ENCODE peak calls at places on chromosomes 11 and 22, in seven cellular contexts. K is astrocyte of the cerebellum; L is mammary epithelial cell; V is astrocyte of the spinal cord; A is stimulated activated CD4-positive, alpha-beta T cell treated with anti-CD3 and anti-CD28 coated beads, Interleukin-2, amount 100 ng/mL, for 48 hours; D is endodermal cell; E is cardiac fibroblast. O is an unnamed sample.

GRCh38 chr22:47065756-47066615 is 303.5 kb downstream of the TBC1D22A start:
- DNase-seq in K (no peak), E (peak; percentile 84), A (no peak), L (no peak), D (peak; percentile 26), V (no peak), O (no peak)

GRCh38 chr11:95338430-95338991 is 107.5 kb upstream of the SESN3 start:
- DNase-seq in L (no peak), A (no peak), V (peak; percentile 75), D (no peak), K (peak; percentile 87), E (peak; percentile 62), O (peak; percentile 57)

GRCh38 chr11:110984147-110984546 is 261.4 kb upstream of the POU2AF2 start:
- DNase-seq in L (peak; percentile 60), K (peak; percentile 78), A (no peak), E (peak; percentile 75), D (no peak), V (peak; percentile 86), O (no peak)

GRCh38 chr22:46803031-46803880 is 40.8 kb downstream of the TBC1D22A start:
- DNase-seq in L (peak; percentile 23), K (no peak), E (peak; percentile 36), V (no peak), A (peak; percentile 71), D (peak; percentile 90), O (no peak)

GRCh38 chr11:9616858-9617257 is 43.4 kb downstream of the WEE1 start:
- DNase-seq in V (no peak), A (no peak), L (no peak), K (no peak), D (no peak), E (peak; percentile 35), O (no peak)

GRCh38 chr11:15616130-15617105 is 501.7 kb downstream of the INSC start:
- DNase-seq in L (no peak), D (no peak), E (no peak), A (no peak), V (no peak), K (no peak), O (no peak)

GRCh38 chr11:65210748-65211147 is 29.0 kb downstream of the CAPN1 start:
- DNase-seq in E (no peak), V (no peak), D (peak; percentile 31), K (no peak), A (no peak), L (no peak), O (no peak)

GRCh38 chr11:123653997-123654565 is 343 bp downstream of the SCN3B start:
- DNase-seq in K (no peak), V (peak; percentile 42), A (peak; percentile 16), D (peak; percentile 89), L (peak; percentile 52), E (peak; percentile 44), O (no peak)

GRCh38 chr22:44074286-44074984 is 50.3 kb downstream of the PARVB start:
- DNase-seq in K (no peak), D (no peak), L (no peak), E (no peak), V (no peak), A (no peak), O (no peak)

GRCh38 chr22:42930810-42931420 is 73.8 kb upstream of the ARFGAP3 start:
- DNase-seq in L (peak; percentile 67), V (no peak), D (peak; percentile 69), E (peak; percentile 70), A (no peak), K (no peak), O (no peak)

GRCh38 chr11:3147257-3147619 is 17.9 kb downstream of the OSBPL5 start:
- DNase-seq in D (no peak), V (no peak), K (no peak), E (peak; percentile 31), L (no peak), A (no peak), O (no peak)

GRCh38 chr22:19062909-19063308 is 59.3 kb downstream of the DGCR2 start:
- DNase-seq in K (no peak), L (no peak), V (no peak), A (no peak), D (no peak), E (no peak), O (no peak)

GRCh38 chr22:46533434-46533833 is 4.0 kb downstream of the CELSR1 start:
- DNase-seq in L (no peak), E (no peak), K (no peak), D (peak; percentile 78), V (no peak), A (no peak), O (no peak)

GRCh38 chr11:27735281-27735680 is 35.0 kb upstream of the BDNF start:
- DNase-seq in D (no peak), E (peak; percentile 57), L (no peak), V (peak; percentile 25), K (no peak), A (no peak), O (no peak)

GRCh38 chr11:2812371-2812991 is 73.1 kb downstream of the CDKN1C start:
- DNase-seq in A (no peak), L (no peak), E (no peak), V (peak; percentile 19), K (no peak), D (no peak), O (no peak)

GRCh38 chr11:79857404-79857803 is 416.6 kb upstream of the TENM4 start:
- DNase-seq in E (no peak), K (no peak), A (no peak), L (no peak), D (no peak), V (no peak), O (no peak)

GRCh38 chr11:16813141-16813540 is 74.7 kb downstream of the C11orf58 start:
- DNase-seq in A (no peak), L (no peak), K (no peak), E (no peak), V (no peak), D (no peak), O (no peak)

GRCh38 chr22:27108425-27109114 is 451.2 kb downstream of the MIAT start:
- DNase-seq in D (no peak), V (no peak), E (peak; percentile 25), A (no peak), L (no peak), K (no peak), O (no peak)

GRCh38 chr11:94958118-94958517 is 15.2 kb downstream of the CWC15 start:
- DNase-seq in L (peak; percentile 9), D (no peak), V (peak; percentile 47), A (no peak), K (no peak), E (peak; percentile 58), O (no peak)

GRCh38 chr11:125517116-125517804 is 21.2 kb upstream of the FEZ1 start:
- DNase-seq in E (peak; percentile 79), V (peak; percentile 84), K (peak; percentile 75), D (peak; percentile 96), A (no peak), L (no peak), O (no peak)

GRCh38 chr11:69553416-69554357 is 72.2 kb downstream of the LINC01488 start:
- DNase-seq in A (no peak), K (no peak), D (no peak), V (no peak), L (no peak), E (no peak), O (no peak)

GRCh38 chr22:27223317-27224177 is 566.2 kb downstream of the MIAT start:
- DNase-seq in V (peak; percentile 90), D (no peak), E (peak; percentile 96), K (peak; percentile 81), A (no peak), L (peak; percentile 43), O (no peak)

GRCh38 chr22:47154621-47155081 is 392.2 kb downstream of the TBC1D22A start:
- DNase-seq in D (no peak), K (peak; percentile 64), L (peak; percentile 67), V (peak; percentile 73), A (no peak), E (peak; percentile 53), O (no peak)

GRCh38 chr22:43831561-43832392 is 19.7 kb upstream of the EFCAB6 start:
- DNase-seq in E (no peak), D (no peak), A (no peak), V (no peak), L (no peak), K (no peak), O (no peak)

GRCh38 chr11:126393143-126393542 is 37.7 kb downstream of the ST3GAL4 start:
- DNase-seq in D (no peak), V (no peak), E (no peak), A (no peak), K (no peak), L (no peak), O (no peak)

GRCh38 chr11:111582881-111583280 is 19.4 kb upstream of the SIK2 start:
- DNase-seq in K (no peak), A (no peak), E (no peak), L (no peak), D (no peak), V (no peak), O (no peak)

GRCh38 chr11:68891356-68891948 is 12.2 kb downstream of the MRPL21 start:
- DNase-seq in L (no peak), V (no peak), K (no peak), D (no peak), E (no peak), A (no peak), O (no peak)

GRCh38 chr11:118277312-118277711 is 13.2 kb upstream of the MPZL2 start:
- DNase-seq in L (peak; percentile 90), K (no peak), D (peak; percentile 56), E (peak; percentile 77), V (peak; percentile 12), A (no peak), O (no peak)

GRCh38 chr11:10742460-10743208 is 8.4 kb upstream of the CTR9 start:
- DNase-seq in K (peak; percentile 24), V (peak; percentile 61), L (peak; percentile 66), D (no peak), E (peak; percentile 56), A (no peak), O (no peak)

O was measured in smooth muscle cell of the brain vasculature.